ENCODE peak calls at places on chromosomes 16 and 17, in seven cellular contexts. Y is HT-29, U is C1 segment of cervical spinal cord, G is NCI-H1105 treated with DMSO at 0.1 percent for 48 hours, N is SK-N-DZ, C is T-helper 1 cell, V is BJ. S is an unnamed sample.

GRCh38 chr16:65876624-65877023 is 489.9 kb upstream of the CDH5 start:
- DNase-seq in C (no peak), G (no peak), N (peak; percentile 11), Y (no peak), U (no peak), V (no peak), S (no peak)

GRCh38 chr16:15950167-15950854 is 895 bp downstream of the ABCC1 start:
- DNase-seq in Y (peak; percentile 55), U (peak; percentile 7), N (peak; percentile 56), C (peak; percentile 31), V (no peak), G (peak; percentile 29), S (peak; percentile 35)

GRCh38 chr17:20189322-20189721 is 180.2 kb downstream of the SPECC1 start:
- DNase-seq in V (no peak), U (peak; percentile 71), G (no peak), N (no peak), Y (no peak), C (no peak), S (no peak)

GRCh38 chr16:69725480-69726312 is 664 bp downstream of the NQO1 start:
- DNase-seq in Y (peak; percentile 42), C (no peak), G (no peak), V (no peak), N (no peak), U (no peak), S (no peak)

GRCh38 chr17:12730931-12731521 is 58.3 kb upstream of the ARHGAP44 start:
- DNase-seq in G (no peak), U (no peak), V (no peak), Y (peak; percentile 87), C (no peak), N (no peak), S (no peak)

GRCh38 chr16:73056911-73057310 is 9.0 kb upstream of the ZFHX3 start:
- DNase-seq in V (no peak), G (peak; percentile 31), Y (peak; percentile 26), C (no peak), N (no peak), U (no peak), S (no peak)

GRCh38 chr16:73068546-73069401 is 20.8 kb upstream of the ZFHX3 start:
- DNase-seq in N (peak; percentile 72), G (no peak), U (no peak), Y (peak; percentile 5), V (no peak), C (no peak), S (no peak)

GRCh38 chr17:49992191-49992932 is 2.7 kb downstream of the DLX3 start:
- DNase-seq in V (no peak), U (no peak), G (no peak), C (no peak), N (no peak), Y (no peak), S (no peak)

GRCh38 chr16:88494335-88495154 is 41.5 kb downstream of the ZFPM1 start:
- DNase-seq in C (no peak), V (no peak), U (no peak), N (no peak), Y (no peak), G (no peak), S (no peak)

GRCh38 chr16:84339316-84339715 is 29.0 kb upstream of the ATP2C2 start:
- DNase-seq in N (no peak), G (no peak), U (no peak), C (no peak), V (no peak), Y (no peak), S (no peak)

GRCh38 chr16:56357291-56357764 is 68.0 kb downstream of the AMFR start:
- DNase-seq in N (no peak), Y (no peak), V (no peak), C (no peak), U (no peak), G (no peak), S (no peak)

GRCh38 chr16:78684655-78685400 is 585.4 kb downstream of the WWOX start:
- DNase-seq in N (no peak), C (no peak), G (no peak), V (no peak), U (no peak), Y (no peak), S (no peak)

GRCh38 chr17:58421711-58422110 is 4.4 kb upstream of the RNF43 start:
- DNase-seq in U (no peak), G (no peak), C (no peak), Y (no peak), N (no peak), V (no peak), S (no peak)